ENCODE peak calls at places on chromosomes 2 and 18, in four cellular contexts. One of them, this sample, is unnamed.

GRCh38 chr2:96538487-96539214 is 2.1 kb downstream of the ARID5A start:
- DNase-seq in sigmoid colon: peak; percentile 86
- DNase-seq in left ventricle myocardium inferior: peak; percentile 85
- DNase-seq in omental fat pad: no peak
- DNase-seq in this sample: peak; percentile 86

GRCh38 chr2:164205347-164205746 is 415.9 kb downstream of the GRB14 start:
- DNase-seq in sigmoid colon: no peak
- DNase-seq in left ventricle myocardium inferior: no peak
- DNase-seq in omental fat pad: no peak
- DNase-seq in this sample: no peak

GRCh38 chr2:231069379-231070054 is 12.8 kb downstream of the PSMD1 start:
- DNase-seq in sigmoid colon: no peak
- DNase-seq in left ventricle myocardium inferior: no peak
- DNase-seq in omental fat pad: no peak
- DNase-seq in this sample: no peak

GRCh38 chr2:98615481-98615880 is 7.1 kb downstream of the UNC50 start:
- DNase-seq in sigmoid colon: no peak
- DNase-seq in left ventricle myocardium inferior: no peak
- DNase-seq in omental fat pad: no peak
- DNase-seq in this sample: no peak

GRCh38 chr2:72144412-72144745 is 3.3 kb downstream of the CYP26B1 start:
- DNase-seq in sigmoid colon: peak; percentile 65
- DNase-seq in left ventricle myocardium inferior: peak; percentile 75
- DNase-seq in omental fat pad: peak; percentile 21
- DNase-seq in this sample: no peak

GRCh38 chr18:9561774-9562173 is 52.6 kb downstream of the PPP4R1 start:
- DNase-seq in sigmoid colon: no peak
- DNase-seq in left ventricle myocardium inferior: no peak
- DNase-seq in omental fat pad: no peak
- DNase-seq in this sample: no peak

GRCh38 chr18:49892148-49892924 is 79.0 kb upstream of the ACAA2 start:
- DNase-seq in sigmoid colon: no peak
- DNase-seq in left ventricle myocardium inferior: no peak
- DNase-seq in omental fat pad: no peak
- DNase-seq in this sample: no peak

GRCh38 chr18:36693931-36694661 is 134.7 kb downstream of the TPGS2 start:
- DNase-seq in sigmoid colon: no peak
- DNase-seq in left ventricle myocardium inferior: no peak
- DNase-seq in omental fat pad: no peak
- DNase-seq in this sample: no peak

GRCh38 chr2:60565472-60565871 is 12.0 kb upstream of the BCL11A start:
- DNase-seq in sigmoid colon: no peak
- DNase-seq in left ventricle myocardium inferior: no peak
- DNase-seq in omental fat pad: no peak
- DNase-seq in this sample: no peak

GRCh38 chr2:200523158-200523557 is 2.8 kb upstream of the SGO2 start:
- DNase-seq in sigmoid colon: no peak
- DNase-seq in left ventricle myocardium inferior: no peak
- DNase-seq in omental fat pad: no peak
- DNase-seq in this sample: no peak

GRCh38 chr2:24497685-24498084 is 6.6 kb downstream of the NCOA1 start:
- DNase-seq in sigmoid colon: no peak
- DNase-seq in left ventricle myocardium inferior: no peak
- DNase-seq in omental fat pad: no peak
- DNase-seq in this sample: no peak

GRCh38 chr2:151102196-151102692 is 159.4 kb downstream of the RBM43 start:
- DNase-seq in sigmoid colon: no peak
- DNase-seq in left ventricle myocardium inferior: no peak
- DNase-seq in omental fat pad: no peak
- DNase-seq in this sample: no peak

DNA sequence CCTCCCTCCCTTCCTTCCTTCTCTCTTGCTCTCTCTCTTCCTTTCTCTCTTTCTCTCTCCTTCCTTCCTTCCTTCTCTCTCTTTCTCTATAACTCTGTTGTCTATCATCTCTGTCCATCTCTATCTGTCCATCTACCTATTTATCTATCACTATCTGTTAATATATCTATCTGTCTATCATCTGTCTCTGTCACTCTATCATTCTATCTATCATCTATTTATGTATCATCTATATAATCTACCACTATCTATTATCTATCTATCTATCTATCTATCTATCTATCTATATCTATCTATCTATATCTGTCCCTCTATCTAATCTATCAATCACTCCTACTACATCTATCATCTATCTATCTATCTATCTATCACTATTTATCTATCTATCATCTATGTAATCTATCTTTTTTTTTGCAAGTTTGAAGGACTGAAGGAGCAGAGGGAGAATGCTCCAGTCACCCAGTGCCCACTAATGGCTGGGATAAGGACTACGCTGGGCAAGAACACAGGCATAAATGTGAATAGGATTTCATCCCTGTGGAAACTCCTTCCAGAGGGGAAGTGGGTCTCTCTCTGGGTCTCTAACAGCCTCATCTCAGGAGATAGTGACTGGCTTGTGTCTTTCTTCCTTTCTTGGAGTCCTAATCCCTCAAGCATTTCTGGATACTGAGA is 427.0 kb downstream of the LPIN1 start:
- DNase-seq in sigmoid colon: no peak
- DNase-seq in left ventricle myocardium inferior: no peak
- DNase-seq in omental fat pad: no peak
- DNase-seq in this sample: no peak
- TF ChIP-seq CTCF in sigmoid colon: no peak
- TF ChIP-seq CTCF in left ventricle myocardium inferior: no peak
- TF ChIP-seq CTCF in omental fat pad: no peak
- TF ChIP-seq CTCF in this sample: peak; percentile 13

GRCh38 chr18:21242141-21243040 is at the start of gene GREB1L:
- DNase-seq in sigmoid colon: no peak
- DNase-seq in left ventricle myocardium inferior: peak; percentile 61
- DNase-seq in omental fat pad: no peak
- DNase-seq in this sample: no peak
- TF ChIP-seq CTCF in sigmoid colon: no peak
- TF ChIP-seq CTCF in left ventricle myocardium inferior: peak; percentile 57
- TF ChIP-seq CTCF in omental fat pad: no peak
- TF ChIP-seq CTCF in this sample: no peak

GRCh38 chr18:59659486-59660187 is 37.6 kb downstream of the CCBE1 start:
- DNase-seq in sigmoid colon: no peak
- DNase-seq in left ventricle myocardium inferior: no peak
- DNase-seq in omental fat pad: no peak
- DNase-seq in this sample: no peak
- TF ChIP-seq CTCF in sigmoid colon: no peak
- TF ChIP-seq CTCF in left ventricle myocardium inferior: no peak
- TF ChIP-seq CTCF in omental fat pad: no peak
- TF ChIP-seq CTCF in this sample: no peak

GRCh38 chr2:118677546-118677945 is 169.9 kb downstream of the EN1 start:
- DNase-seq in sigmoid colon: no peak
- DNase-seq in left ventricle myocardium inferior: no peak
- DNase-seq in omental fat pad: no peak
- DNase-seq in this sample: no peak
- TF ChIP-seq CTCF in sigmoid colon: no peak
- TF ChIP-seq CTCF in left ventricle myocardium inferior: no peak
- TF ChIP-seq CTCF in omental fat pad: no peak
- TF ChIP-seq CTCF in this sample: no peak

DNA sequence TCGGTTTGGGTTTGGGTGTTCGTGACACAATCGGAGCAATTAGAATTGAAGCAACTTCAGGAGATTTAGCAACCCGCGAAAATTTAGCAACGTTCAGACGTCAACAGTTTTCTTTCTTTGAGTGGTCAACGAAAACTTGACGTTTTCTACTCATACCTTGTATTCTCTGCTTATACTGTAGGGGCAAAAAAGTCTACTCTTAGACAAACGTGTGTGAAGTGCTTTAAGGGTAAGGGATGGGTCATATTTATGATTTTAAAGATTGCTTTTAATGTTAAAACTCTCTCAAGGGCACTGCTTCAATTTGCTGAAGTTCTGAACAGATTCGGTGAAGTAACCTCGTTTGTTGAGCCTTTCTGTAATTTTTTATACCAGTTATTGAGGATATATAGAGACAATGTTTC is 9.5 kb downstream of the OTX1 start:
- DNase-seq in sigmoid colon: no peak
- DNase-seq in left ventricle myocardium inferior: no peak
- DNase-seq in omental fat pad: no peak
- DNase-seq in this sample: no peak
- TF ChIP-seq CTCF in sigmoid colon: no peak
- TF ChIP-seq CTCF in left ventricle myocardium inferior: no peak
- TF ChIP-seq CTCF in omental fat pad: no peak
- TF ChIP-seq CTCF in this sample: no peak

DNA sequence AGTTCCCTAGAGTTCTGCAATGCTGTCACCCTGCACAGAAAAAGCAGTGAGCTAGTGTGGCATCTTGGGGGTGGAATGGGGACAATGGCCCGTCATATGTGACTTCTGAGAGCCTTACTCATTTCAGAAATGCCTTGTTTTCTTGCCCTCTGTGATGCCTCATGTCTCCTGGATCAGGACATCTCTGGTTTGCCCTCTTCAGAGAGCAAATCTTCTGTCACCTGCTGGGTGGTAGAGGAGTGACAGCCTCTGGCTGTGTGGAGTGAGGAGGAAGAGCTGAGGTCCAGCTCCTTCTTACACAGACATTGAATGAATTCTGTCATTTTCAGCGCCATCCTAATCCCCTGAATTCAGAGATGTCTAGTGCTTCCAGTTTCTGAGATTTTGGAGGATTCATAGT is 55.6 kb upstream of the PHLPP1 start:
- DNase-seq in sigmoid colon: no peak
- DNase-seq in left ventricle myocardium inferior: no peak
- DNase-seq in omental fat pad: no peak
- DNase-seq in this sample: no peak
- TF ChIP-seq CTCF in sigmoid colon: no peak
- TF ChIP-seq CTCF in left ventricle myocardium inferior: no peak
- TF ChIP-seq CTCF in omental fat pad: no peak
- TF ChIP-seq CTCF in this sample: no peak

DNA sequence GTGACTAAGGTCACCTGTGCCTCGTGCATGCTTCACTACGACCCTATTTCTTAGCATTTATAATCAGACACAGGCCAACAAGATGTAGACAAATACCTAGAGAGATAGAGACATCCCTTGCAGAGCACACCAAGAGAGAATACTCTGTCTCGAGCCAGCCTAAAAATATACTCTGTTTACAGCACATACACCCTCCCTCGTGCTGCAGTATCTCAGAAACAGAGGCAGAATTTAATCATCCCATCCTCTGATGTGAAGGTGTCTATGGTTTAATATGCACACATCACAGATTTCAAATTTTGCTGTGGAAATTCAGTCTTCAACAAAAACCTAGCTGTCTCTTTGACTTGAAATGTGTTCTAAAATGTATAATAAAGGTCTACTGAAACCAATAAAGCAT is 141.8 kb upstream of the FSHR start:
- DNase-seq in sigmoid colon: no peak
- DNase-seq in left ventricle myocardium inferior: no peak
- DNase-seq in omental fat pad: no peak
- DNase-seq in this sample: no peak
- TF ChIP-seq CTCF in sigmoid colon: no peak
- TF ChIP-seq CTCF in left ventricle myocardium inferior: no peak
- TF ChIP-seq CTCF in omental fat pad: no peak
- TF ChIP-seq CTCF in this sample: no peak

This sample was measured in CD14-positive monocyte.